ENCODE peak calls at places on chromosomes 5 and 9, in ten cellular contexts. I is prostate gland; Q is tibial nerve; L is heart right ventricle; Z is naive thymus-derived CD4-positive, alpha-beta T cell; G is foreskin fibroblast; K is body of pancreas; U is breast epithelium; S is ovary; R is SK-N-SH. H is an unnamed sample.

GRCh38 chr5:10762776-10763500 is 1.9 kb upstream of the DAP start:
- DNase-seq in I (peak), Q (no peak), L (no peak), Z (no peak), G (peak), K (peak), U (no peak), S (no peak), R (no peak), H (no peak)

GRCh38 chr5:177071671-177072385 is 14.9 kb upstream of the FGFR4 start:
- DNase-seq in I (peak), Q (peak), L (peak), Z (peak), G (peak), K (peak), U (peak), S (peak), R (peak), H (peak)

GRCh38 chr5:27450607-27451006 is 412.2 kb upstream of the CDH9 start:
- DNase-seq in I (no peak), Q (no peak), L (no peak), Z (no peak), G (no peak), K (no peak), U (no peak), S (no peak), R (no peak), H (no peak)

GRCh38 chr5:137531266-137531665 is 32.1 kb upstream of the SPOCK1 start:
- DNase-seq in I (no peak), Q (no peak), L (no peak), Z (no peak), G (no peak), K (no peak), U (no peak), S (no peak), R (no peak), H (no peak)

GRCh38 chr9:134178781-134179551 is 14.6 kb upstream of the RNU6ATAC start:
- DNase-seq in I (no peak), Q (peak), L (peak), Z (no peak), G (no peak), K (peak), U (peak), S (peak), R (peak), H (peak)

GRCh38 chr5:165906879-165907278 is 2384.6 kb upstream of the WWC1 start:
- DNase-seq in I (no peak), Q (no peak), L (no peak), Z (no peak), G (no peak), K (no peak), U (no peak), S (no peak), R (no peak), H (no peak)

GRCh38 chr9:128505414-128505765 is 871 bp downstream of the GLE1 start:
- DNase-seq in I (no peak), Q (no peak), L (no peak), Z (no peak), G (peak), K (no peak), U (no peak), S (no peak), R (peak), H (peak)

GRCh38 chr5:61048534-61048933 is 103.5 kb downstream of the NDUFAF2 start:
- DNase-seq in I (no peak), Q (no peak), L (no peak), Z (no peak), G (peak), K (no peak), U (no peak), S (no peak), R (no peak), H (no peak)

GRCh38 chr9:110900451-110900850 is 137.8 kb downstream of the LPAR1 start:
- DNase-seq in I (no peak), Q (no peak), L (no peak), Z (no peak), G (peak), K (no peak), U (no peak), S (no peak), R (no peak), H (no peak)

GRCh38 chr5:1203311-1203967 is 2.0 kb downstream of the SLC6A19 start:
- DNase-seq in I (no peak), Q (no peak), L (no peak), Z (no peak), G (no peak), K (no peak), U (no peak), S (no peak), R (no peak), H (no peak)

GRCh38 chr5:59744531-59744992 is 149.0 kb downstream of the PDE4D start:
- DNase-seq in I (no peak), Q (no peak), L (no peak), Z (no peak), G (peak), K (no peak), U (no peak), S (no peak), R (no peak), H (no peak)

GRCh38 chr5:142548739-142549275 is 137.1 kb downstream of the FGF1 start:
- DNase-seq in I (peak), Q (peak), L (peak), Z (no peak), G (peak), K (peak), U (peak), S (no peak), R (peak), H (peak)

GRCh38 chr5:66074891-66075290 is 69.2 kb upstream of the SREK1 start:
- DNase-seq in I (no peak), Q (no peak), L (no peak), Z (no peak), G (no peak), K (no peak), U (no peak), S (no peak), R (no peak), H (no peak)

GRCh38 chr9:1057910-1058309 is 7.8 kb downstream of the DMRT2 start:
- DNase-seq in I (no peak), Q (no peak), L (no peak), Z (no peak), G (peak), K (no peak), U (no peak), S (no peak), R (no peak), H (no peak)

GRCh38 chr5:131262953-131263541 is 806 bp upstream of the CDC42SE2 start:
- DNase-seq in I (no peak), Q (no peak), L (no peak), Z (no peak), G (peak), K (peak), U (no peak), S (no peak), R (peak), H (no peak)

GRCh38 chr5:154756203-154756870 is 1.2 kb downstream of the LARP1 start:
- DNase-seq in I (peak), Q (no peak), L (peak), Z (peak), G (peak), K (peak), U (no peak), S (peak), R (peak), H (peak)

GRCh38 chr5:180208038-180208434 is 975 bp downstream of the RASGEF1C start:
- DNase-seq in I (no peak), Q (no peak), L (no peak), Z (no peak), G (no peak), K (no peak), U (no peak), S (no peak), R (no peak), H (no peak)

GRCh38 chr5:180207593-180207992 is 1.4 kb downstream of the RASGEF1C start:
- DNase-seq in I (no peak), Q (no peak), L (no peak), Z (no peak), G (no peak), K (no peak), U (no peak), S (no peak), R (no peak), H (no peak)

GRCh38 chr5:180208435-180209081 is 453 bp downstream of the RASGEF1C start:
- DNase-seq in I (no peak), Q (no peak), L (no peak), Z (no peak), G (peak), K (peak), U (no peak), S (no peak), R (peak), H (peak)

GRCh38 chr5:180210961-180211760 is 2.1 kb upstream of the RASGEF1C start:
- DNase-seq in I (no peak), Q (no peak), L (no peak), Z (no peak), G (no peak), K (no peak), U (no peak), S (no peak), R (no peak), H (no peak)

DNA sequence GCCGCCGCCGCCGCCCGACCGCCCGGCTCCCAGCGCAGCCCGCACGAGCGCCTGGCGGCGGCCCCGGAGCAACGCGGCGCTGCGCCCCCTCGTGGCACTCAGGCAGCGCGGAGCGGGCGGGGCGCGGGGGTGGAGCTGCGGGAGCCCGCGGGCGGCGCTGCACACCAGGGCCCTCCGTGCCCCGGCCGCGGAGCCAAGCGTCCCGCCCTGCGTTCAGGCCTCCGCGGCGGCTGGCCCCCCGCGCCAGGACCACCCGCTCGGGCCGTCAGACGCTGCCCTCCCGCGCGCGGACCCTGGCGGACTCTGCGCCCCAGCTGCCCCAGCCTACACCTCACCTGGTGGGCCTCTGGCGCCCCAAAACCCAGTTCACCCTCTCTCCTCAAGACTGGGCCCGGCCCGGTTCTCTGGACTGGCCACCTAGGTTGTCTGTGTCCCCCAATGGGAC is at the start of gene RASGEF1C:
- DNase-seq in I (peak), Q (no peak), L (no peak), Z (peak), G (peak), K (peak), U (no peak), S (peak), R (peak), H (peak)
- H3K4me3 ChIP-seq in I (peak), Q (peak), L (peak), Z (no peak), G (peak), K (no peak), U (peak), S (no peak), R (peak), H (no peak)

GRCh38 chr9:15293727-15294405 is 13.2 kb downstream of the TTC39B start:
- DNase-seq in I (no peak), Q (no peak), L (no peak), Z (peak), G (peak), K (no peak), U (no peak), S (no peak), R (no peak), H (no peak)
- H3K4me3 ChIP-seq in I (no peak), Q (no peak), L (no peak), Z (peak), G (peak), K (no peak), U (peak), S (no peak), R (no peak), H (no peak)

GRCh38 chr5:151238303-151238741 is 14.4 kb upstream of the CCDC69 start:
- DNase-seq in I (no peak), Q (no peak), L (peak), Z (no peak), G (no peak), K (no peak), U (no peak), S (peak), R (no peak), H (no peak)
- H3K4me3 ChIP-seq in I (no peak), Q (no peak), L (peak), Z (no peak), G (peak), K (no peak), U (peak), S (peak), R (no peak), H (no peak)

DNA sequence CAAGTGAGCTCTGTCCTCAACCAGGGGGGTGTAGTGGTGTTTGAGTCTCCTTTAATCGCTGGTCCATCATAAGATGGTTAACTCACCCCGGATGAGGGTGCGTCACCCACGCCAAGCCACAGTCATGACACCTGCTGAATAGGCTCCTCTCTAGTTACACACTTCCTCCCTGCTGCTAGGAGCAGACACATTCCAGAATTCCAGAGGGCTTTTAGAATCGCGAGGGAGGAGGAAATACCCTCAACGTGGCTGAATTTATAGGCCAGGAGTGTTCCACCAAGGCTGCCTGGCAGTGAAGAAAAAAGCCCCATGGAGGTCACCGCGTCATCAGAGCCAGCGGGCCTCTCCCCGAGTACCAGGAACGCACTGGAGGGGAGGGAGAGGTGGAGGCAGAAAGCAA is 5.1 kb downstream of the GLRX start:
- DNase-seq in I (no peak), Q (no peak), L (no peak), Z (no peak), G (peak), K (no peak), U (no peak), S (no peak), R (no peak), H (peak)
- H3K4me3 ChIP-seq in I (no peak), Q (no peak), L (no peak), Z (peak), G (no peak), K (no peak), U (peak), S (no peak), R (no peak), H (no peak)

DNA sequence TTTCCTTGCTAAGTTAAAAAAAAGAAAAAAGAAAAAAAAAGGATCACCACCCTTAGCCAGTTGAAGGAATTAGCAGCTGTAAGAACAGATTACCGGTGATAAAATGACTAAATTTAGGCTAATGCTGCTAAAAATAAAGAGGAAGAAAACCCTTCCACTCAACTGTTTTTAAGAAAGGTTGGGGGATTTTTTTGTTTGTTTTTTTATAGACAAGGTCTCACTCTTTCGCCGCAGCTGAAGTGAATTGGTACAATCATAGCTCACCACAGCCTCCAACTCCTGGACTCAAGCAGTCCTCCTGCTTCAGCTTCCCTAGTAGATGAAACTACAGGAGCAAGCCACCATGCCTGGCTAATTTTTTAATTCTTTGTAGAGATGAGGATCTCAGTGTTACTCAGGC is 101.7 kb downstream of the SNCAIP start:
- DNase-seq in I (no peak), Q (no peak), L (no peak), Z (no peak), G (no peak), K (no peak), U (no peak), S (no peak), R (no peak), H (no peak)
- H3K4me3 ChIP-seq in I (no peak), Q (no peak), L (no peak), Z (no peak), G (no peak), K (no peak), U (no peak), S (no peak), R (no peak), H (no peak)

GRCh38 chr5:3197699-3198098 is 397.9 kb upstream of the IRX1 start:
- DNase-seq in I (no peak), Q (no peak), L (no peak), Z (no peak), G (no peak), K (no peak), U (no peak), S (no peak), R (no peak), H (no peak)

GRCh38 chr5:3199941-3200340 is 395.7 kb upstream of the IRX1 start:
- DNase-seq in I (no peak), Q (no peak), L (no peak), Z (no peak), G (no peak), K (no peak), U (no peak), S (no peak), R (no peak), H (no peak)

GRCh38 chr5:3195991-3196390 is 399.6 kb upstream of the IRX1 start:
- DNase-seq in I (no peak), Q (no peak), L (no peak), Z (no peak), G (no peak), K (no peak), U (no peak), S (no peak), R (no peak), H (no peak)

GRCh38 chr5:3194684-3195083 is 400.9 kb upstream of the IRX1 start:
- DNase-seq in I (no peak), Q (no peak), L (no peak), Z (no peak), G (no peak), K (no peak), U (no peak), S (no peak), R (no peak), H (no peak)

DNA sequence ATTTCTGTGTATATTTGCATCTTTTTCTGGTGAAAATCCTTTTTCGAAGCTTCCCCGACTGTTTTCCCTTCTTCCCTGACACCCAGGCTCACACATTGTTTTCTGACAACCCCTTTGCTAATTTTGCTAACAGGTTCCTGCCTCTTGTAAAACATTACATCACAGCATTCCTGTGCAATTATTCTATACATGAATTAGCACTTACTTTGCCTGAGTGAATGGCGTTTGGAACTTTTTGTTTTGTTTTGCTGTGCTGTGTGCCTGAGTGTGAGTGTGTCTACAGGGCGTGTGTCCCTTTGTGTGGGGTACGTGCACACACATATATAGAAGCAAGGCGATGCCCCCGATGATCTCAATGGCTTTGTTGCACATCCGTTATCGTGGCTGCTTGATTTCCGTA is 398.4 kb upstream of the IRX1 start:
- DNase-seq in I (no peak), Q (no peak), L (no peak), Z (no peak), G (no peak), K (no peak), U (no peak), S (no peak), R (no peak), H (no peak)
- H3K4me3 ChIP-seq in I (no peak), Q (no peak), L (no peak), Z (no peak), G (no peak), K (no peak), U (no peak), S (no peak), R (no peak), H (no peak)

GRCh38 chr5:171762841-171763408 is 22.7 kb upstream of the SMIM23 start:
- DNase-seq in I (no peak), Q (no peak), L (no peak), Z (no peak), G (no peak), K (no peak), U (no peak), S (no peak), R (no peak), H (no peak)

GRCh38 chr5:171759777-171760176 is 25.8 kb upstream of the SMIM23 start:
- DNase-seq in I (no peak), Q (no peak), L (no peak), Z (no peak), G (no peak), K (no peak), U (no peak), S (no peak), R (no peak), H (no peak)

GRCh38 chr5:171755354-171755821 is 30.2 kb upstream of the SMIM23 start:
- DNase-seq in I (no peak), Q (no peak), L (no peak), Z (no peak), G (peak), K (no peak), U (no peak), S (no peak), R (no peak), H (no peak)

GRCh38 chr5:171762016-171762415 is 23.6 kb upstream of the SMIM23 start:
- DNase-seq in I (no peak), Q (no peak), L (no peak), Z (no peak), G (peak), K (no peak), U (no peak), S (no peak), R (no peak), H (no peak)

GRCh38 chr5:171757853-171758535 is 27.6 kb upstream of the SMIM23 start:
- DNase-seq in I (no peak), Q (no peak), L (no peak), Z (no peak), G (peak), K (no peak), U (no peak), S (no peak), R (no peak), H (no peak)
- H3K4me3 ChIP-seq in I (no peak), Q (no peak), L (no peak), Z (no peak), G (no peak), K (no peak), U (no peak), S (no peak), R (no peak), H (no peak)

DNA sequence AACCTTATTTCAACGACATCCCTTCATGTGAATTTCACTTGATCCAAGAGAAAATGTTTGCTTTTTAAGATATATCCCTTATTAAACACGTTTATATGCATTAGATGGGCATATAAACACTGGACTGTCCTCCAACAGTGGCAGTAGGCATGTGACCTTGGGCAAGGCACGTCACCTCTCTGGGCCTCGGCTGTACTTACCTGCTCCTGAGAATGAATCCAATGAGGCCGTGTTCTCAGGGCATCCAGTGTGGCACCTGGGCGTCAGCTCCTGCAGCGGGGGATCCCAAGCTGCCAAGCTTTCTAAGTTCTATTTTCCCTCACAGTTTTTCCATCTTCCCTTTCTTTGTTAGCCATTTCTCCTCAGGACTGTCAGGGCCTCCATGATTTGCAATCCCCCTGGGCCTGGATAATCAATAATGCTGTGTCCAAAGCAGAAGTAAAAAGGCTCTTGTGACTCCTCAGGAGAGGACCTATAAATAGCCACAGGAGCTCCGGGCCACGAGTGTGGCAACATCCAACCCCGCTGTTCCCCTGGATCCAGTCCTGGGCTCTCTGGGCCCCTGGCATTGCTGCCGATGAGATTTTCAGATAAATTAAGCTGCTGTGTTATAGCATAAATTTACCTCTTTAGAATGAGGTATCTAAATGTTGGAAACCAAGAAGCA is 76.9 kb downstream of the PTPN3 start:
- DNase-seq in I (no peak), Q (no peak), L (peak), Z (no peak), G (no peak), K (no peak), U (no peak), S (no peak), R (no peak), H (no peak)
- H3K4me3 ChIP-seq in I (no peak), Q (no peak), L (peak), Z (no peak), G (no peak), K (no peak), U (no peak), S (no peak), R (no peak), H (no peak)

H was measured in adrenal gland.